ENCODE peak calls at places on chromosomes 7 and 10, in six cellular contexts. T is fibroblast of lung, Q is PC-3, W is SK-N-SH, O is GM23248, K is IMR-90. X is an unnamed sample. For H3K4me1, the result is how much of the 10 kb centered on the place peaks cover.

GRCh38 chr10:71553371-71553900 is 156.7 kb downstream of the CDH23 start:
- DNase-seq in T (no peak), Q (no peak), W (no peak), O (no peak), K (no peak), X (peak)

GRCh38 chr10:71137701-71138100 is 74.7 kb upstream of the UNC5B start:
- DNase-seq in T (no peak), Q (no peak), W (no peak), O (no peak), K (no peak), X (no peak)

GRCh38 chr10:28631896-28632596 is 45.3 kb upstream of the BAMBI start:
- DNase-seq in T (peak), Q (peak), W (no peak), O (peak), K (peak), X (no peak)

GRCh38 chr7:30306977-30307376 is 22.6 kb downstream of the ZNRF2 start:
- DNase-seq in T (no peak), Q (no peak), W (no peak), O (no peak), K (no peak), X (no peak)

GRCh38 chr10:75032119-75032518 is 79.3 kb upstream of the SAMD8 start:
- DNase-seq in T (no peak), Q (no peak), W (no peak), O (no peak), K (no peak), X (no peak)

GRCh38 chr7:37430644-37431043 is 18.0 kb downstream of the ELMO1 start:
- DNase-seq in T (no peak), Q (no peak), W (no peak), O (no peak), K (no peak), X (no peak)

GRCh38 chr10:132141526-132142395 is 45.0 kb upstream of the DPYSL4 start:
- DNase-seq in T (no peak), Q (no peak), W (no peak), O (no peak), K (no peak), X (no peak)

GRCh38 chr7:28037220-28038010 is 143.2 kb downstream of the JAZF1 start:
- DNase-seq in T (peak), Q (peak), W (no peak), O (peak), K (peak), X (no peak)

GRCh38 chr7:94701555-94701973 is 45.6 kb upstream of the SGCE start:
- DNase-seq in T (peak), Q (peak), W (no peak), O (peak), K (peak), X (peak)

GRCh38 chr10:78977761-78978305 is 90.9 kb upstream of the ZMIZ1 start:
- DNase-seq in T (peak), Q (peak), W (no peak), O (peak), K (peak), X (no peak)

GRCh38 chr7:96250776-96251361 is 71.0 kb downstream of the SLC25A13 start:
- DNase-seq in T (peak), Q (no peak), W (no peak), O (no peak), K (no peak), X (no peak)

DNA sequence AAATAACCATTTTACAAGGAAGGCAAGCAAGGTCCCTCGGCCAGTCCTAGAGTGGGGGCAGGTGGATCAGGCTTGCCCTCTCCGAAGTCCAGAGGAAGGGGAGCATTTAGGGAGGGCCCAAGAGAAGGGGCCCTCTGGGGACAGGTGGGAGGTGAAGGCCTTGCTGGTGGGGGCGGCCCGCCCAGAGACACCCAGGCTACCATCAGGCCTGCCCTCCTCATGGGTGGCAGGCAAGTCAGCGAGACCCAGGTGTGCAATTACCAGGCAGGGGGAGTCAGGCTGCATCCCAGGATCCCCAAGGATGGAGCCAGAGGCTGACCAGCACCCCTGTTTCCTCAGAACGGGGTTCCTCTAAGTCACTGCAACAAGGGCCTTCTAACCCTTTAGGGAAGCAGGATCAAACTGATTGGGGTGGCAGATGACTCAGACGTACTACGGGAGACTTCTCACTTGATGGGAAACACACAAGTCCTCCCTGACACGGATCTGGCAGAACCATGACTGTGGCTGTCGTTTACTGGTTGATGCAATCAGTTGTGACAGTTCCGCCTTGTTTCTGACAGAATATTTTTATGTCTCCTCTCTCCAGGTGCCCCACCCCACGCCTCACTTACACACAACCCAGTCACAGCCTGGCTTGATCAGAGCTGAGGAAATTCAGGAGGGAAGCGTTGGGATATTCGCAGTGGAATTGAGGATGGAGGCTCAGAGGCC is 8.2 kb downstream of the LOXL4 start:
- DNase-seq in T (no peak), Q (peak), W (no peak), O (peak), K (peak), X (no peak)
- H3K4me1 ChIP-seq in T (under half), Q (under half), W (under half), O (under half), K (under half), X (under half)

GRCh38 chr7:879706-880105 is 3.4 kb downstream of the GET4 start:
- DNase-seq in T (no peak), Q (no peak), W (no peak), O (no peak), K (no peak), X (no peak)
- H3K4me2 ChIP-seq in T (no peak), Q (peak), W (no peak), O (no peak), K (no peak), X (no peak)

GRCh38 chr10:125146791-125147604 is 13.4 kb downstream of the CTBP2 start:
- DNase-seq in T (peak), Q (peak), W (no peak), O (peak), K (peak), X (no peak)

GRCh38 chr10:125148021-125148439 is 12.3 kb downstream of the CTBP2 start:
- DNase-seq in T (peak), Q (no peak), W (no peak), O (peak), K (no peak), X (no peak)

GRCh38 chr10:125151170-125151823 is 9.1 kb downstream of the CTBP2 start:
- DNase-seq in T (no peak), Q (no peak), W (no peak), O (no peak), K (no peak), X (no peak)

GRCh38 chr10:125148576-125148975 is 11.8 kb downstream of the CTBP2 start:
- DNase-seq in T (no peak), Q (no peak), W (no peak), O (peak), K (no peak), X (no peak)

DNA sequence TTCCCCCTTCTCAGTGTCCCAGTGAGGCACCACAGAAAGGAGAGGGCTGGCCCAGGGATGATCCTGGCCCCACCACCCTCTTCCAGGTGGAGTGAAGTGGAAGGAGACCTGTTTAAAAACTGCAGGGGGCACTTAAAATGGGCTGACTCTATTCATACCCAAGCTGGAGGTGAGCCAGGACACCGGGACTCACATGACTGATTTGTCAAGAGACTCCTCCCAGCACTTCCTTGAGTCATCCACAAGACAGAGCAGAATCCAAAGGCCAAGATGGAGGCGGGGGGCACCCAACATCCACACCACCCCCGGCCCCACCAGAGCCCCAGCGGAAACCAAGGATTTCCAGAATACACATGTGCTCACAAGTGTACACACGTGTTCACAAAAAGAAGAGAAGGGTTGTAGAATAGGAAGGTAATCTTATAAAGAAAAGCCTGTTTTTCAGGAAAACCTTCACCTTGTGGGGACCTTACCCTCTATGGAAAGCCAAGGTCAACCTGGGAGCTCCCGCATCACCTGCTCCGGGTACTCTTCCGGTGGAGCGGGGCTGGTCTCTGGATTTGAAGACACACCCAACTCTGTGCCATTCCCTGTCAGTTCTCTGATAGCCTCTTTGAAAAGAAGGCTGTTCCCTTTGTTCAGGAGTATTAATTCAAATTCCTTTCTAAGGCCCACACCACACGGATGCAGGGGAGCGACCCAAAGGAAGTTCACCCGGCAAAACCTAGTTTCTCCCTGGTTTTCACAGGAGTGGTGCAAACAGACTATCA is 10.9 kb downstream of the CTBP2 start:
- DNase-seq in T (peak), Q (peak), W (no peak), O (peak), K (peak), X (peak)
- H3K4me1 ChIP-seq in T (half or more), Q (under half), W (under half), O (under half), K (under half), X (half or more)

DNA sequence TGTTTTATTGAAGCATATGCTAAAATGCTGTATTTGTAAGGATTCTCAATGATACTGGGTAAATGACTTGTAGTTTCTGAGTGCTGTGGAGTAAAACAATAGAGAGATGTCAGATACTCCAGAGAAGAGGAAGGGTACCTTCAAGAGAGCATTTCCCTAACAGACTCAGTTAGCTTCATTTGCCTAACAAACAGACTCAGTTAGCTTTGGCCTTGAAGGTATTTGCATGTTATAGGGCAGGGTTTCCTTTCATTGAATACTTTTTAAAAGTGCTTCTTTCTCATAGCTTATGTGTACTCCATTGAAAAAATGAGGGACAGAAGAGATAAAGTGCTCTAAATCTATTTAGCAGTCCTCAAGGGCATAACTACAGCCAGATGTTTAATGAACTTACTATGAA is 101.8 kb downstream of the CHN2 start:
- DNase-seq in T (no peak), Q (no peak), W (no peak), O (no peak), K (no peak), X (peak)
- H3K4me2 ChIP-seq in T (no peak), Q (no peak), W (no peak), O (no peak), K (no peak), X (peak)

GRCh38 chr7:133484135-133484534 is 231.3 kb downstream of the EXOC4 start:
- DNase-seq in T (peak), Q (no peak), W (no peak), O (no peak), K (no peak), X (no peak)
- H3K4me1 ChIP-seq in T (under half), Q (under half), W (under half), O (under half), K (under half), X (under half)

DNA sequence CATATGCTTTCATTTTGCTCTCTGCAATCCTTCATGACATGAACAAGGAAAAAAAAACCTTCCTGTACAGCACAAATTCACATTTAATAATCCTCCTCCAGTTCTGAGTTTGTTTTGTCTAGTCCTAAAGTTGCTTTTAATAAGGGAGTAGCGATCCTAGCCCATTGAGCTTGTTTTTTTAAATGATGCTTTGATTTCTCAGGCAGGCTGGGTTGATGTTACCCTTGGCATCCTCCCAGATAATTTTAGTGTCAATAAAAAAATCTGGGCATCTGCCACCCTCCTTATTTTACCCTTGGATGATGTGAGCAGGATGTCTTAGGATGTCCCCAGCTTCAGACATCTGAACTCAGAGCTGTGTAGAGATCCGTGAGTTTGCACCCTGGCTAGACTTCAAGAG is 33.9 kb upstream of the PROSER2 start:
- DNase-seq in T (no peak), Q (no peak), W (no peak), O (no peak), K (no peak), X (no peak)
- H3K4me2 ChIP-seq in T (no peak), Q (no peak), W (no peak), O (no peak), K (no peak), X (no peak)

GRCh38 chr10:110344622-110345021 is 39.9 kb upstream of the SMNDC1 start:
- DNase-seq in T (peak), Q (no peak), W (no peak), O (no peak), K (no peak), X (no peak)
- H3K4me1 ChIP-seq in T (under half), Q (under half), W (under half), O (under half), K (under half), X (under half)

GRCh38 chr7:36188923-36189322 is 35.9 kb downstream of the EEPD1 start:
- DNase-seq in T (no peak), Q (no peak), W (no peak), O (no peak), K (no peak), X (no peak)

GRCh38 chr7:36191292-36191920 is 38.4 kb downstream of the EEPD1 start:
- DNase-seq in T (peak), Q (no peak), W (no peak), O (peak), K (peak), X (no peak)

GRCh38 chr7:36192050-36192824 is 39.2 kb downstream of the EEPD1 start:
- DNase-seq in T (peak), Q (no peak), W (no peak), O (peak), K (peak), X (no peak)

GRCh38 chr7:36192877-36193276 is 39.8 kb downstream of the EEPD1 start:
- DNase-seq in T (no peak), Q (no peak), W (no peak), O (no peak), K (no peak), X (no peak)

DNA sequence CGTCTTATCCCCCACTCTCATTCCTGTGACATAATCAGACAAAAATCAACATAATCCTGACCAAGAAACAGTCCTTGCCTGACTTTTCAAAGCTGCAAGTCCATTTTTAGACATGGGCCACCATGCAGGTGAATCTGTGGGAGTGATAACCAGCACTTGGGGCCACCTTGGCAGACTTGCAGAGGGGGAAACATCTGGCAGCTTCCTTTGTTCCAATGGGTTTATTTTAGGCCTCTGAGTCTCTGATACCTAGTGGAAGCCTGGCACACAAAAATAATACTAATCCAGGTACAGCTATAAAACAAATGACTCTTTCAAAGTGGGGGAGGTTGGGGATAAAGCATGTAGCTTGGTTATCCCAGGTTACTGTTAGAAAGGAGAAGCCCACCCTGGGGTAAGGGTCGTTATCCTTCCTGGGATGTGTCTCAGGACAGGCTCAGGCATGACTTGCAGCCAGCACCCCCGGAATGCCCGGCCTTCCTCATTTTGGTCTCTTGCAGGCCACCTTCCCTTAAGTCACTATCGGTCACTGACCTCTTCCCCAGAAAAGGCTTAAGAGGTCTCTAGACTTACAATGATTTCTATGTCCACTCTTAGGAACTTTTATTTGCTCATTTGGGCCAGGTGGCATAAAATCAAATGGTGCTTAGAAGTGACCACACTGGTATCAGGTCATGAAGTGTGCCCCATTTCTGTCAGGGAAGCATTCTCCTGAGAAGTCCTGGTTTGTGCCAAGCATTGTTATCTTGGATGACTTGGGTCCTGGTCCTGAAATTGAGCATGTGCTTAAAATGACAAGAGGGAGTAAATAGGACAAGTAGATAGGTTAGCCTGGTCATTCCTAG is 37.6 kb downstream of the EEPD1 start:
- DNase-seq in T (no peak), Q (no peak), W (no peak), O (no peak), K (peak), X (no peak)
- H3K4me2 ChIP-seq in T (no peak), Q (no peak), W (no peak), O (no peak), K (no peak), X (no peak)

GRCh38 chr7:102289051-102289450 is 2.4 kb downstream of the SH2B2 start:
- DNase-seq in T (no peak), Q (no peak), W (no peak), O (no peak), K (no peak), X (no peak)
- H3K4me1 ChIP-seq in T (under half), Q (under half), W (under half), O (under half), K (under half), X (under half)

GRCh38 chr7:69982197-69982596 is 383.9 kb downstream of the AUTS2 start:
- DNase-seq in T (peak), Q (no peak), W (no peak), O (peak), K (no peak), X (peak)

DNA sequence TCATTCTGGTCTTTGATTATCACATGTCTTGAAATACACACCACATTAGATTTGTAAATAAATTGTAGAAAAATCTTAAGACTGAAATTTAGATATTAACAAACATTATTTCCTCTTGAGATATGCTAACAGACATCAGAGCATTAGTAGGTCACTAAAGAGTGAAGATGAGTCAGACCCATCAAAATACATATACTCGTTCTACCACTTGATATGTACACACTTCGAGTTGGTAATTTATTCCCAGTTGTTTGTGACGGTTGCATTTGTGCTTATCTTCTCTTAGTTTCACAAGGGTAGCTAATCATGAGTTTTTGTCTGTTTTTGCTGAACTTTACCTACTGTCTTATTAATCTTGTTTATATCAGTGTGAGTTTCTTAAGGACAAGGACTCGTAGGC is 383.4 kb downstream of the AUTS2 start:
- DNase-seq in T (no peak), Q (no peak), W (no peak), O (no peak), K (no peak), X (no peak)
- H3K4me2 ChIP-seq in T (no peak), Q (no peak), W (peak), O (no peak), K (no peak), X (no peak)